ENCODE peak calls at places on chromosomes 16 and 17, in seven cellular contexts. One of them, this sample, is unnamed.
A peak's percentile ranks its signal among the peaks of the same experiment; 100 is the strongest.

GRCh38 chr16:85266857-85267256 is 154.6 kb upstream of the CIBAR2 start:
- DNase-seq in H9: no peak
- DNase-seq in IMR-90: no peak
- DNase-seq in H1: no peak
- DNase-seq in mesendoderm: no peak
- DNase-seq in trophoblast cell: no peak
- DNase-seq in mesenchymal stem cell: no peak
- DNase-seq in this sample: no peak

GRCh38 chr16:85334718-85335583 is 222.7 kb upstream of the CIBAR2 start:
- DNase-seq in H1: no peak
- DNase-seq in trophoblast cell: no peak
- DNase-seq in mesendoderm: peak; percentile 81
- DNase-seq in mesenchymal stem cell: peak; percentile 64
- DNase-seq in IMR-90: no peak
- DNase-seq in H9: peak; percentile 77
- DNase-seq in this sample: peak; percentile 51

GRCh38 chr16:4917117-4917516 is 19.8 kb downstream of the PPL start:
- DNase-seq in trophoblast cell: no peak
- DNase-seq in H9: no peak
- DNase-seq in mesendoderm: no peak
- DNase-seq in H1: no peak
- DNase-seq in mesenchymal stem cell: peak; percentile 24
- DNase-seq in IMR-90: peak; percentile 74
- DNase-seq in this sample: no peak

GRCh38 chr17:63542942-63543821 is 7.1 kb upstream of the DCAF7 start:
- DNase-seq in mesenchymal stem cell: no peak
- DNase-seq in mesendoderm: no peak
- DNase-seq in H9: no peak
- DNase-seq in H1: no peak
- DNase-seq in trophoblast cell: no peak
- DNase-seq in IMR-90: no peak
- DNase-seq in this sample: no peak

GRCh38 chr17:9364837-9365430 is 210.7 kb downstream of the STX8 start:
- DNase-seq in mesendoderm: no peak
- DNase-seq in H9: no peak
- DNase-seq in IMR-90: peak; percentile 31
- DNase-seq in H1: no peak
- DNase-seq in mesenchymal stem cell: no peak
- DNase-seq in trophoblast cell: no peak
- DNase-seq in this sample: no peak

GRCh38 chr17:59753522-59754467 is 46.3 kb downstream of the VMP1 start:
- DNase-seq in H1: no peak
- DNase-seq in mesenchymal stem cell: peak; percentile 90
- DNase-seq in H9: no peak
- DNase-seq in trophoblast cell: peak; percentile 44
- DNase-seq in IMR-90: peak; percentile 93
- DNase-seq in mesendoderm: peak; percentile 85
- DNase-seq in this sample: peak; percentile 72

GRCh38 chr17:75823257-75824041 is 20.8 kb downstream of the UNC13D start:
- DNase-seq in H1: no peak
- DNase-seq in H9: no peak
- DNase-seq in mesendoderm: no peak
- DNase-seq in trophoblast cell: no peak
- DNase-seq in IMR-90: no peak
- DNase-seq in mesenchymal stem cell: no peak
- DNase-seq in this sample: no peak

GRCh38 chr16:29962344-29962994 is 590 bp downstream of the TMEM219 start:
- DNase-seq in IMR-90: peak; percentile 27
- DNase-seq in mesenchymal stem cell: peak; percentile 68
- DNase-seq in H9: no peak
- DNase-seq in trophoblast cell: no peak
- DNase-seq in H1: no peak
- DNase-seq in mesendoderm: no peak
- DNase-seq in this sample: no peak

GRCh38 chr17:78342438-78343098 is 17.3 kb downstream of the SOCS3 start:
- DNase-seq in H9: peak; percentile 59
- DNase-seq in mesenchymal stem cell: peak; percentile 85
- DNase-seq in trophoblast cell: peak; percentile 94
- DNase-seq in H1: no peak
- DNase-seq in mesendoderm: peak; percentile 72
- DNase-seq in IMR-90: peak; percentile 88
- DNase-seq in this sample: no peak

GRCh38 chr16:79758615-79759346 is 158.2 kb upstream of the MAF start:
- DNase-seq in IMR-90: no peak
- DNase-seq in mesenchymal stem cell: peak; percentile 7
- DNase-seq in mesendoderm: no peak
- DNase-seq in H1: no peak
- DNase-seq in H9: no peak
- DNase-seq in trophoblast cell: no peak
- DNase-seq in this sample: no peak

GRCh38 chr17:68768804-68769203 is 167.6 kb upstream of the FAM20A start:
- DNase-seq in mesendoderm: no peak
- DNase-seq in mesenchymal stem cell: no peak
- DNase-seq in IMR-90: no peak
- DNase-seq in trophoblast cell: no peak
- DNase-seq in H9: no peak
- DNase-seq in H1: no peak
- DNase-seq in this sample: no peak

GRCh38 chr16:67907397-67907796 is 14.3 kb downstream of the PSKH1 start:
- DNase-seq in H9: no peak
- DNase-seq in trophoblast cell: no peak
- DNase-seq in IMR-90: no peak
- DNase-seq in mesenchymal stem cell: no peak
- DNase-seq in H1: no peak
- DNase-seq in mesendoderm: no peak
- DNase-seq in this sample: no peak
- H2BK5ac ChIP-seq in H9: no peak overlapping the region
- H2BK5ac ChIP-seq in trophoblast cell: no peak overlapping the region
- H2BK5ac ChIP-seq in IMR-90: no peak overlapping the region
- H2BK5ac ChIP-seq in mesenchymal stem cell: no peak overlapping the region
- H2BK5ac ChIP-seq in H1: no peak overlapping the region
- H2BK5ac ChIP-seq in mesendoderm: no peak overlapping the region
- H2BK5ac ChIP-seq in this sample: no peak overlapping the region

GRCh38 chr17:356671-357434 is 4.2 kb upstream of the RPH3AL start:
- DNase-seq in H9: no peak
- DNase-seq in trophoblast cell: no peak
- DNase-seq in H1: no peak
- DNase-seq in IMR-90: no peak
- DNase-seq in mesenchymal stem cell: no peak
- DNase-seq in mesendoderm: no peak
- DNase-seq in this sample: no peak

GRCh38 chr17:357634-358033 is 5.0 kb upstream of the RPH3AL start:
- DNase-seq in mesendoderm: no peak
- DNase-seq in H9: no peak
- DNase-seq in mesenchymal stem cell: no peak
- DNase-seq in IMR-90: no peak
- DNase-seq in H1: no peak
- DNase-seq in trophoblast cell: no peak
- DNase-seq in this sample: no peak

GRCh38 chr17:360141-360705 is 7.6 kb upstream of the RPH3AL start:
- DNase-seq in mesenchymal stem cell: no peak
- DNase-seq in H9: no peak
- DNase-seq in H1: no peak
- DNase-seq in mesendoderm: no peak
- DNase-seq in IMR-90: no peak
- DNase-seq in trophoblast cell: no peak
- DNase-seq in this sample: no peak

GRCh38 chr17:354651-355556 is 2.3 kb upstream of the RPH3AL start:
- DNase-seq in mesendoderm: no peak
- DNase-seq in H9: peak; percentile 28
- DNase-seq in H1: no peak
- DNase-seq in IMR-90: no peak
- DNase-seq in trophoblast cell: no peak
- DNase-seq in mesenchymal stem cell: no peak
- DNase-seq in this sample: no peak

DNA sequence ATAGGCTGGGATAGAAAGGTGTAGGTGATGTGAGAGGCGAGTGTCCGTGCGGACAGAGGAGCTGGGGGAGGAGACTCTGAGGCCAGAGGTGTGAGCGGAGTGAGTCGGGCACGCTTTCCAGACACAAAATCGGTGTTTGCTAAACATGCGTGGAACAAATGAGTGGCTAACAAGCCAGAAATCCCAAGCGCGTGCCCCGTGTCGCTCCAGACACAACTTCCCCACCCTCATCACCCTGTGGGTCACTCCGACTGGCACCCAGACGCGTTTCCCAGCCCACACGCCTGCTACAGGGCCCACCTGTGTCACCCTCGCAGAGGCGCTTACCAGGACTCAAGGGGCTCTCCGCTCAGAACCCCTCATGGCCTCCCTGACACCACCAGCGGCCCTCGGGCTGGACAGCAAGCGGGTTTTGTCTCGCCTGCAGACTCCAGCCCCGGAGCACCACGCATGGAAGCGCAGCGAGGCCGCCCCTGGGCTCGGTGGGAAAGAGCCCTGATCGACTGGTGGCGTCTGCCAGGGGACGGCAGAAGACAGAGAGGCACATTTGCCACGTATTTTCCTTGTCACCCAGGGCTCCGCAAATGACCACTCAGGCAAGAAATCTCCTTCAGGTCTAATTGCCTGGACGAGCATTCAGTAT is 6.0 kb upstream of the RPH3AL start:
- DNase-seq in H9: peak; percentile 45
- DNase-seq in IMR-90: no peak
- DNase-seq in H1: no peak
- DNase-seq in trophoblast cell: no peak
- DNase-seq in mesendoderm: no peak
- DNase-seq in mesenchymal stem cell: no peak
- DNase-seq in this sample: no peak
- H2BK5ac ChIP-seq in H9: no peak overlapping the region
- H2BK5ac ChIP-seq in IMR-90: no peak overlapping the region
- H2BK5ac ChIP-seq in H1: no peak overlapping the region
- H2BK5ac ChIP-seq in trophoblast cell: no peak overlapping the region
- H2BK5ac ChIP-seq in mesendoderm: no peak overlapping the region
- H2BK5ac ChIP-seq in mesenchymal stem cell: no peak overlapping the region
- H2BK5ac ChIP-seq in this sample: no peak overlapping the region

GRCh38 chr16:56195151-56195550 is 3.9 kb downstream of the GNAO1 start:
- DNase-seq in IMR-90: no peak
- DNase-seq in H9: no peak
- DNase-seq in mesenchymal stem cell: no peak
- DNase-seq in trophoblast cell: no peak
- DNase-seq in H1: no peak
- DNase-seq in mesendoderm: no peak
- DNase-seq in this sample: no peak
- H2BK5ac ChIP-seq in IMR-90: no peak overlapping the region
- H2BK5ac ChIP-seq in H9: no peak overlapping the region
- H2BK5ac ChIP-seq in mesenchymal stem cell: no peak overlapping the region
- H2BK5ac ChIP-seq in trophoblast cell: no peak overlapping the region
- H2BK5ac ChIP-seq in H1: no peak overlapping the region
- H2BK5ac ChIP-seq in mesendoderm: no peak overlapping the region
- H2BK5ac ChIP-seq in this sample: no peak overlapping the region

GRCh38 chr17:72474740-72475477 is 354.1 kb downstream of the SOX9 start:
- DNase-seq in H1: no peak
- DNase-seq in trophoblast cell: no peak
- DNase-seq in IMR-90: no peak
- DNase-seq in H9: no peak
- DNase-seq in mesendoderm: peak; percentile 17
- DNase-seq in mesenchymal stem cell: peak; percentile 38
- DNase-seq in this sample: no peak
- H2BK5ac ChIP-seq in H1: peak overlapping the region; percentile 80
- H2BK5ac ChIP-seq in trophoblast cell: no peak overlapping the region
- H2BK5ac ChIP-seq in IMR-90: no peak overlapping the region
- H2BK5ac ChIP-seq in H9: no peak overlapping the region
- H2BK5ac ChIP-seq in mesendoderm: no peak overlapping the region
- H2BK5ac ChIP-seq in mesenchymal stem cell: no peak overlapping the region
- H2BK5ac ChIP-seq in this sample: no peak overlapping the region

GRCh38 chr17:41592601-41593305 is 6.1 kb upstream of the KRT14 start:
- DNase-seq in IMR-90: no peak
- DNase-seq in mesenchymal stem cell: no peak
- DNase-seq in H9: no peak
- DNase-seq in H1: no peak
- DNase-seq in mesendoderm: no peak
- DNase-seq in trophoblast cell: no peak
- DNase-seq in this sample: no peak
- H2BK5ac ChIP-seq in IMR-90: no peak overlapping the region
- H2BK5ac ChIP-seq in mesenchymal stem cell: no peak overlapping the region
- H2BK5ac ChIP-seq in H9: no peak overlapping the region
- H2BK5ac ChIP-seq in H1: no peak overlapping the region
- H2BK5ac ChIP-seq in mesendoderm: no peak overlapping the region
- H2BK5ac ChIP-seq in trophoblast cell: no peak overlapping the region
- H2BK5ac ChIP-seq in this sample: no peak overlapping the region

DNA sequence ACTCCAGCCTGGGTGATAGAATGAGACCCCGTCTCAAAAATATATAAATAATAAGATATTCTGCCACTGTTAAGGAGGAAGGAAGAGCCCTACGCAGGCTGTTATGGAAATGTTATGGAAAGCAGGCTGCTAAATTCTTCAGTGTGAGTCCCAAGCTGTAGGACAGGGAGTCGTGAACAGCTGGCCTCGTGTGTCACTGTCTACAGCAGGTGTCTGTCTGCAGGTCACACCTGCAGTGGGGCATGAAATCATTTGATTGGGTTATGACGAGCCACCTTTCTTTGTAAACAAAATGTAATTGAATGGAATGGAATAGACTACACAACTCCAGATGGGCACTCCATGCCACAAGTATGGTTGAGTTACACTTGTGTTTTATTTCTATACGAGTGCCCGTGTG is 15.6 kb upstream of the LITAF start:
- DNase-seq in mesenchymal stem cell: no peak
- DNase-seq in mesendoderm: no peak
- DNase-seq in IMR-90: no peak
- DNase-seq in trophoblast cell: no peak
- DNase-seq in H1: no peak
- DNase-seq in H9: no peak
- DNase-seq in this sample: no peak
- H2BK5ac ChIP-seq in mesenchymal stem cell: no peak overlapping the region
- H2BK5ac ChIP-seq in mesendoderm: no peak overlapping the region
- H2BK5ac ChIP-seq in IMR-90: no peak overlapping the region
- H2BK5ac ChIP-seq in trophoblast cell: no peak overlapping the region
- H2BK5ac ChIP-seq in H1: no peak overlapping the region
- H2BK5ac ChIP-seq in H9: no peak overlapping the region
- H2BK5ac ChIP-seq in this sample: no peak overlapping the region